ENCODE peak calls at places on chromosomes 1 and 21, in eight cellular contexts. One of them, this sample, is unnamed.

GRCh38 chr1:29397256-29397590 is 160.9 kb downstream of the PTPRU start:
- DNase-seq in AG09319: no peak
- DNase-seq in stimulated activated CD4-positive, alpha-beta T cell treated with anti-CD3 and anti-CD28 coated beads, Interleukin-15, amount 100 ng/mL, for 48 hours: no peak
- DNase-seq in HAP-1: no peak
- DNase-seq in lung: no peak
- DNase-seq in tibial artery: no peak
- DNase-seq in B cell: no peak
- DNase-seq in brain microvascular endothelial cell: no peak
- DNase-seq in this sample: no peak

GRCh38 chr1:239112536-239112935 is 273.8 kb upstream of the CHRM3 start:
- DNase-seq in HAP-1: no peak
- DNase-seq in B cell: no peak
- DNase-seq in tibial artery: no peak
- DNase-seq in brain microvascular endothelial cell: no peak
- DNase-seq in stimulated activated CD4-positive, alpha-beta T cell treated with anti-CD3 and anti-CD28 coated beads, Interleukin-15, amount 100 ng/mL, for 48 hours: no peak
- DNase-seq in lung: no peak
- DNase-seq in AG09319: no peak
- DNase-seq in this sample: no peak

GRCh38 chr21:43810505-43811261 is 21.3 kb downstream of the RRP1 start:
- DNase-seq in lung: peak
- DNase-seq in stimulated activated CD4-positive, alpha-beta T cell treated with anti-CD3 and anti-CD28 coated beads, Interleukin-15, amount 100 ng/mL, for 48 hours: peak
- DNase-seq in tibial artery: peak
- DNase-seq in HAP-1: peak
- DNase-seq in brain microvascular endothelial cell: peak
- DNase-seq in AG09319: no peak
- DNase-seq in B cell: peak
- DNase-seq in this sample: peak

GRCh38 chr1:222950892-222951291 is 136.1 kb downstream of the DISP1 start:
- DNase-seq in AG09319: no peak
- DNase-seq in brain microvascular endothelial cell: no peak
- DNase-seq in HAP-1: no peak
- DNase-seq in tibial artery: no peak
- DNase-seq in stimulated activated CD4-positive, alpha-beta T cell treated with anti-CD3 and anti-CD28 coated beads, Interleukin-15, amount 100 ng/mL, for 48 hours: no peak
- DNase-seq in lung: no peak
- DNase-seq in B cell: no peak
- DNase-seq in this sample: no peak

GRCh38 chr1:207993477-207994445 is 82.8 kb upstream of the CD34 start:
- DNase-seq in lung: no peak
- DNase-seq in stimulated activated CD4-positive, alpha-beta T cell treated with anti-CD3 and anti-CD28 coated beads, Interleukin-15, amount 100 ng/mL, for 48 hours: no peak
- DNase-seq in AG09319: no peak
- DNase-seq in B cell: no peak
- DNase-seq in HAP-1: no peak
- DNase-seq in brain microvascular endothelial cell: no peak
- DNase-seq in tibial artery: no peak
- DNase-seq in this sample: no peak

GRCh38 chr1:182453619-182454018 is 3.7 kb downstream of the RGSL1 start:
- DNase-seq in lung: no peak
- DNase-seq in brain microvascular endothelial cell: no peak
- DNase-seq in B cell: no peak
- DNase-seq in AG09319: no peak
- DNase-seq in stimulated activated CD4-positive, alpha-beta T cell treated with anti-CD3 and anti-CD28 coated beads, Interleukin-15, amount 100 ng/mL, for 48 hours: no peak
- DNase-seq in tibial artery: no peak
- DNase-seq in HAP-1: no peak
- DNase-seq in this sample: no peak

GRCh38 chr21:32916522-32917099 is 109.1 kb upstream of the OLIG2 start:
- DNase-seq in HAP-1: no peak
- DNase-seq in AG09319: no peak
- DNase-seq in B cell: no peak
- DNase-seq in tibial artery: no peak
- DNase-seq in brain microvascular endothelial cell: no peak
- DNase-seq in stimulated activated CD4-positive, alpha-beta T cell treated with anti-CD3 and anti-CD28 coated beads, Interleukin-15, amount 100 ng/mL, for 48 hours: no peak
- DNase-seq in lung: no peak
- DNase-seq in this sample: no peak

GRCh38 chr1:239354211-239354610 is 32.2 kb upstream of the CHRM3 start:
- DNase-seq in brain microvascular endothelial cell: no peak
- DNase-seq in lung: no peak
- DNase-seq in stimulated activated CD4-positive, alpha-beta T cell treated with anti-CD3 and anti-CD28 coated beads, Interleukin-15, amount 100 ng/mL, for 48 hours: no peak
- DNase-seq in B cell: no peak
- DNase-seq in HAP-1: no peak
- DNase-seq in AG09319: no peak
- DNase-seq in tibial artery: no peak
- DNase-seq in this sample: no peak

GRCh38 chr1:5727191-5727590 is 265.0 kb downstream of the NPHP4 start:
- DNase-seq in tibial artery: no peak
- DNase-seq in stimulated activated CD4-positive, alpha-beta T cell treated with anti-CD3 and anti-CD28 coated beads, Interleukin-15, amount 100 ng/mL, for 48 hours: no peak
- DNase-seq in HAP-1: no peak
- DNase-seq in lung: no peak
- DNase-seq in AG09319: no peak
- DNase-seq in B cell: no peak
- DNase-seq in brain microvascular endothelial cell: no peak
- DNase-seq in this sample: no peak

GRCh38 chr1:150309758-150310495 is 11.4 kb upstream of the PRPF3 start:
- DNase-seq in brain microvascular endothelial cell: no peak
- DNase-seq in lung: no peak
- DNase-seq in tibial artery: no peak
- DNase-seq in HAP-1: no peak
- DNase-seq in stimulated activated CD4-positive, alpha-beta T cell treated with anti-CD3 and anti-CD28 coated beads, Interleukin-15, amount 100 ng/mL, for 48 hours: no peak
- DNase-seq in B cell: no peak
- DNase-seq in AG09319: no peak
- DNase-seq in this sample: no peak

GRCh38 chr1:174160109-174160473 is 771 bp downstream of the RABGAP1L start:
- DNase-seq in stimulated activated CD4-positive, alpha-beta T cell treated with anti-CD3 and anti-CD28 coated beads, Interleukin-15, amount 100 ng/mL, for 48 hours: peak
- DNase-seq in HAP-1: no peak
- DNase-seq in lung: peak
- DNase-seq in B cell: no peak
- DNase-seq in AG09319: no peak
- DNase-seq in tibial artery: peak
- DNase-seq in brain microvascular endothelial cell: peak
- DNase-seq in this sample: peak

GRCh38 chr1:89873757-89874156 is 52.9 kb downstream of the LRRC8D start:
- DNase-seq in tibial artery: no peak
- DNase-seq in brain microvascular endothelial cell: no peak
- DNase-seq in stimulated activated CD4-positive, alpha-beta T cell treated with anti-CD3 and anti-CD28 coated beads, Interleukin-15, amount 100 ng/mL, for 48 hours: no peak
- DNase-seq in HAP-1: no peak
- DNase-seq in AG09319: peak
- DNase-seq in lung: no peak
- DNase-seq in B cell: no peak
- DNase-seq in this sample: no peak

GRCh38 chr1:6401673-6402072 is 8.1 kb upstream of the ACOT7 start:
- DNase-seq in tibial artery: no peak
- DNase-seq in HAP-1: no peak
- DNase-seq in AG09319: no peak
- DNase-seq in brain microvascular endothelial cell: no peak
- DNase-seq in B cell: no peak
- DNase-seq in stimulated activated CD4-positive, alpha-beta T cell treated with anti-CD3 and anti-CD28 coated beads, Interleukin-15, amount 100 ng/mL, for 48 hours: no peak
- DNase-seq in lung: no peak
- DNase-seq in this sample: no peak

GRCh38 chr1:94527447-94528031 is 14.0 kb downstream of the F3 start:
- DNase-seq in HAP-1: no peak
- DNase-seq in tibial artery: no peak
- DNase-seq in lung: no peak
- DNase-seq in B cell: no peak
- DNase-seq in AG09319: no peak
- DNase-seq in stimulated activated CD4-positive, alpha-beta T cell treated with anti-CD3 and anti-CD28 coated beads, Interleukin-15, amount 100 ng/mL, for 48 hours: no peak
- DNase-seq in brain microvascular endothelial cell: peak
- DNase-seq in this sample: peak

GRCh38 chr1:44681905-44682900 is 7.7 kb downstream of the ARMH1 start:
- DNase-seq in stimulated activated CD4-positive, alpha-beta T cell treated with anti-CD3 and anti-CD28 coated beads, Interleukin-15, amount 100 ng/mL, for 48 hours: no peak
- DNase-seq in AG09319: no peak
- DNase-seq in lung: no peak
- DNase-seq in brain microvascular endothelial cell: no peak
- DNase-seq in HAP-1: no peak
- DNase-seq in tibial artery: no peak
- DNase-seq in B cell: no peak
- DNase-seq in this sample: no peak